ENCODE peak calls at places on chromosomes 12 and 14, in nine cellular contexts. W is endothelial cell of umbilical vein, B is uterus, Y is testis, N is esophagus muscularis mucosa, P is transverse colon, G is suprapubic skin, F is lower leg skin, C is prostate gland. Q is an unnamed sample.

GRCh38 chr12:75994069-75994740 is 37.4 kb downstream of the PHLDA1 start:
- DNase-seq in C (no peak), B (no peak), F (no peak), G (no peak), P (no peak), W (no peak), N (no peak), Y (no peak), Q (no peak)

GRCh38 chr14:65533736-65534404 is 121.3 kb downstream of the FUT8 start:
- DNase-seq in Y (no peak), N (no peak), F (no peak), G (no peak), C (no peak), P (no peak), B (no peak), W (no peak), Q (no peak)

GRCh38 chr14:32469388-32470160 is 140.5 kb downstream of the AKAP6 start:
- DNase-seq in B (no peak), W (peak; percentile 62), C (no peak), P (no peak), N (no peak), F (no peak), G (no peak), Y (no peak), Q (no peak)

GRCh38 chr12:124862768-124863408 is 776 bp downstream of the SCARB1 start:
- DNase-seq in P (peak; percentile 37), F (no peak), N (no peak), B (no peak), G (no peak), C (peak; percentile 14), W (peak; percentile 15), Y (peak; percentile 60), Q (no peak)

GRCh38 chr12:76201316-76201715 is 116.8 kb upstream of the NAP1L1 start:
- DNase-seq in C (no peak), Y (no peak), F (no peak), P (no peak), N (no peak), G (no peak), B (no peak), W (no peak), Q (no peak)

GRCh38 chr12:6114476-6114870 is 10.0 kb downstream of the VWF start:
- DNase-seq in Y (no peak), C (no peak), B (no peak), G (peak; percentile 71), W (no peak), P (no peak), F (no peak), N (no peak), Q (no peak)

GRCh38 chr12:95304673-95305198 is 87.1 kb downstream of the VEZT start:
- DNase-seq in B (no peak), Y (no peak), C (no peak), F (no peak), W (no peak), P (no peak), N (no peak), G (no peak), Q (no peak)

GRCh38 chr14:92511472-92512247 is 1.9 kb upstream of the RIN3 start:
- DNase-seq in G (peak; percentile 55), F (no peak), C (no peak), Y (no peak), B (peak; percentile 72), N (no peak), W (peak; percentile 91), P (peak; percentile 60), Q (no peak)

GRCh38 chr12:114799574-114800487 is 115.9 kb upstream of the TBX3 start:
- DNase-seq in G (no peak), F (no peak), N (no peak), C (peak; percentile 20), B (no peak), Y (peak; percentile 90), P (peak; percentile 15), W (no peak), Q (peak; percentile 92)

GRCh38 chr14:22471545-22472121 is 117.4 kb downstream of the DAD1 start:
- DNase-seq in C (peak; percentile 14), F (no peak), W (peak; percentile 32), G (no peak), P (peak; percentile 46), Y (peak; percentile 41), B (no peak), N (no peak), Q (no peak)

GRCh38 chr14:61619494-61619893 is 75.8 kb upstream of the HIF1A start:
- DNase-seq in P (no peak), N (no peak), B (no peak), W (no peak), C (no peak), G (no peak), F (no peak), Y (no peak), Q (no peak)

GRCh38 chr12:120172053-120172452 is 22.5 kb downstream of the GCN1 start:
- DNase-seq in N (no peak), G (no peak), W (no peak), Y (no peak), F (no peak), B (no peak), P (no peak), C (no peak), Q (no peak)

GRCh38 chr12:16272222-16272621 is 5.3 kb downstream of the SLC15A5 start:
- DNase-seq in C (no peak), W (no peak), G (no peak), Y (no peak), P (no peak), F (no peak), B (no peak), N (no peak), Q (no peak)

GRCh38 chr14:55129086-55129427 is at the start of gene LGALS3:
- DNase-seq in C (peak; percentile 82), W (peak; percentile 23), G (peak; percentile 88), B (peak; percentile 80), F (peak; percentile 96), P (peak; percentile 88), N (no peak), Y (peak; percentile 87), Q (peak; percentile 87)

GRCh38 chr12:58296818-58297217 is 355.5 kb downstream of the ATP23 start:
- DNase-seq in B (no peak), F (no peak), C (no peak), N (no peak), G (no peak), W (no peak), Y (no peak), P (no peak), Q (no peak)

GRCh38 chr14:103207038-103207403 is 83.8 kb downstream of the TNFAIP2 start:
- DNase-seq in P (peak; percentile 68), N (peak; percentile 94), C (peak; percentile 28), F (peak; percentile 97), B (peak; percentile 95), Y (peak; percentile 93), W (no peak), G (peak; percentile 95), Q (peak; percentile 71)

GRCh38 chr12:3280967-3281366 is 203.8 kb downstream of the TSPAN9 start:
- DNase-seq in B (no peak), C (no peak), F (no peak), P (no peak), G (no peak), Y (no peak), W (no peak), N (no peak), Q (no peak)
- TF ChIP-seq POLR2A in B (no peak), C (no peak), F (no peak), P (no peak), G (no peak), Y (no peak), W (no peak), N (no peak), Q (no peak)

GRCh38 chr12:21649034-21649433 is 8.6 kb downstream of the LDHB start:
- DNase-seq in P (no peak), G (no peak), C (no peak), N (no peak), F (no peak), B (no peak), Y (no peak), W (no peak), Q (no peak)

GRCh38 chr12:21643758-21644157 is 13.9 kb downstream of the LDHB start:
- DNase-seq in C (no peak), G (no peak), N (no peak), F (no peak), B (no peak), Y (no peak), P (no peak), W (no peak), Q (no peak)

GRCh38 chr12:21644516-21644915 is 13.1 kb downstream of the LDHB start:
- DNase-seq in P (no peak), W (no peak), N (no peak), G (no peak), C (no peak), B (no peak), Y (no peak), F (no peak), Q (no peak)

GRCh38 chr12:21648378-21648777 is 9.3 kb downstream of the LDHB start:
- DNase-seq in B (no peak), N (no peak), Y (no peak), W (no peak), C (no peak), P (no peak), G (no peak), F (no peak), Q (no peak)

GRCh38 chr12:21647179-21647578 is 10.5 kb downstream of the LDHB start:
- DNase-seq in P (no peak), Y (no peak), F (no peak), G (no peak), B (no peak), C (no peak), W (no peak), N (no peak), Q (no peak)
- TF ChIP-seq POLR2A in P (no peak), Y (no peak), F (no peak), G (no peak), B (no peak), C (no peak), W (no peak), N (no peak), Q (no peak)

GRCh38 chr12:643478-644292 is 19.6 kb downstream of the NINJ2 start:
- DNase-seq in P (peak; percentile 42), B (peak; percentile 32), W (peak; percentile 78), G (peak; percentile 86), N (no peak), C (no peak), F (no peak), Y (peak; percentile 29), Q (no peak)
- TF ChIP-seq POLR2A in P (no peak), B (no peak), W (no peak), G (no peak), N (no peak), C (no peak), F (no peak), Y (no peak), Q (no peak)

DNA sequence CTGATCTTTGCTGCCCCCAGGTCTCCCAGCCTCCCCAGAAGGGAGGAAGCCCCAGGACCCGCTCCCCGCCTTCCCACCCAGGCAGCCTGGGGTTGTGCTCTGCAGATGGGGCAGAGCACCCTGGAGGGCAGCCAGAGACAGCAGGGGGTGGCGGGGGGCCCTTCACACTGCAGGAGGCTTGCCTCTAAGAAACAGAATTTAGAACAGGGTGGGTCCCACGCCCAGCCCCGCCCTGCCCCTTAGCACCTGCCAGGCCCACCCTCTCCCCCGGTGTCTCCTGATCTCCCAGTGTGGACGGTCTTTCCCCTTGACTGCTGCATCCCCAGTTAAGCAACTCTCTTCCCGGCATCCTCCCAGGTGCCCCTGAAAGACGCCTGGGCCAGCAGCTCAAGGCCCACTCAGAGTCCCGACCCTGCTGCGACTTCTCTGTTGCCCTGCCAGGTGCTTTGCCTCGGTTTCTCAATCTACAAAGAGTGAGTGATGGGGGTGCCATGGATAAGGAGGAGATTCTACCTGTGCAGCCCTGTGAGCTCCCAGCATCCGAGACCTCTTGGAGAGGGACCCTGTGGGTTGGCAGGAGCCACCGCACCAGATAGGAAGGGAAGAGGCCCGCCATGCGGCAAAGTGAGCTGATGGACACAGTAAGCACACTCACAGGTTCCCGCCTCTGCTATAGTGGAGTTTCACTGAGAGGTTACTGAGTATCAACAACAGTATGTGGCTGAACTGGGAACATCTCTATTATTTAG is 327.1 kb upstream of the FKBP4 start:
- DNase-seq in N (no peak), G (peak; percentile 18), F (peak; percentile 75), Y (no peak), B (no peak), P (no peak), W (no peak), C (no peak), Q (no peak)
- TF ChIP-seq POLR2A in N (no peak), G (no peak), F (no peak), Y (no peak), B (no peak), P (no peak), W (no peak), C (no peak), Q (no peak)

Q was measured in heart left ventricle.